ENCODE peak calls at places on chromosomes 7 and 10, in six cellular contexts. L is H1, Z is uterus, R is upper lobe of left lung, S is fibroblast of lung, E is tibial nerve. A is an unnamed sample.

GRCh38 chr10:45470098-45471012 is 96.3 kb downstream of the ALOX5 start:
- DNase-seq in L (no peak), Z (no peak), R (no peak), S (peak; percentile 87), E (no peak), A (no peak)

GRCh38 chr10:31762306-31762705 is 166.3 kb downstream of the ARHGAP12 start:
- DNase-seq in L (no peak), Z (no peak), R (no peak), S (no peak), E (no peak), A (no peak)

GRCh38 chr10:110363572-110364411 is 59.1 kb upstream of the SMNDC1 start:
- DNase-seq in L (no peak), Z (no peak), R (no peak), S (no peak), E (no peak), A (no peak)

GRCh38 chr10:44858017-44858371 is 53.1 kb upstream of the TMEM72 start:
- DNase-seq in L (no peak), Z (no peak), R (no peak), S (no peak), E (no peak), A (no peak)

GRCh38 chr10:64558094-64558870 is 1037.1 kb downstream of the REEP3 start:
- DNase-seq in L (no peak), Z (no peak), R (no peak), S (no peak), E (no peak), A (no peak)

GRCh38 chr7:52168085-52168484 is 851.5 kb upstream of the COBL start:
- DNase-seq in L (peak; percentile 21), Z (no peak), R (no peak), S (no peak), E (no peak), A (no peak)

GRCh38 chr7:18724311-18724710 is 228.8 kb downstream of the HDAC9 start:
- DNase-seq in L (no peak), Z (no peak), R (no peak), S (peak; percentile 7), E (no peak), A (no peak)

GRCh38 chr10:47396311-47396717 is 12.2 kb upstream of the ZNF488 start:
- DNase-seq in L (no peak), Z (no peak), R (no peak), S (peak; percentile 15), E (no peak), A (no peak)

GRCh38 chr7:36852017-36852416 is 127.7 kb upstream of the AOAH start:
- DNase-seq in L (no peak), Z (no peak), R (no peak), S (no peak), E (no peak), A (no peak)

GRCh38 chr7:132077986-132078385 is 498.3 kb downstream of the PLXNA4 start:
- DNase-seq in L (no peak), Z (peak; percentile 56), R (no peak), S (peak; percentile 57), E (no peak), A (no peak)

GRCh38 chr7:17095001-17095574 is 203.4 kb upstream of the AHR start:
- DNase-seq in L (no peak), Z (no peak), R (peak; percentile 48), S (peak; percentile 89), E (peak; percentile 16), A (no peak)

GRCh38 chr10:13705526-13706169 is 118.9 kb downstream of the PRPF18 start:
- DNase-seq in L (no peak), Z (no peak), R (no peak), S (peak; percentile 44), E (no peak), A (no peak)

GRCh38 chr7:158015403-158016116 is 572.1 kb downstream of the PTPRN2 start:
- DNase-seq in L (no peak), Z (no peak), R (peak; percentile 18), S (no peak), E (no peak), A (no peak)

GRCh38 chr7:16026253-16027020 is 340.0 kb upstream of the MEOX2 start:
- DNase-seq in L (no peak), Z (no peak), R (no peak), S (peak; percentile 74), E (peak; percentile 22), A (no peak)

GRCh38 chr10:86536294-86536861 is 14.8 kb upstream of the WAPL start:
- DNase-seq in L (no peak), Z (no peak), R (no peak), S (no peak), E (no peak), A (no peak)

GRCh38 chr10:87635498-87636312 is 24.0 kb upstream of the PAPSS2 start:
- DNase-seq in L (no peak), Z (no peak), R (peak; percentile 61), S (peak; percentile 85), E (no peak), A (no peak)

GRCh38 chr10:125411724-125412123 is 251.4 kb upstream of the CTBP2 start:
- DNase-seq in L (no peak), Z (no peak), R (no peak), S (peak; percentile 93), E (no peak), A (no peak)

GRCh38 chr7:6178273-6179029 is 94.0 kb downstream of the CYTH3 start:
- DNase-seq in L (no peak), Z (no peak), R (no peak), S (no peak), E (no peak), A (no peak)

GRCh38 chr10:35487336-35488034 is 117.7 kb upstream of the GJD4 start:
- DNase-seq in L (no peak), Z (no peak), R (no peak), S (peak; percentile 57), E (no peak), A (no peak)

GRCh38 chr10:35456175-35456574 is 119.9 kb downstream of the CCNY start:
- DNase-seq in L (no peak), Z (no peak), R (no peak), S (no peak), E (no peak), A (no peak)

GRCh38 chr7:3949226-3949625 is 648.2 kb downstream of the SDK1 start:
- DNase-seq in L (no peak), Z (no peak), R (no peak), S (no peak), E (no peak), A (no peak)

GRCh38 chr7:150663802-150664494 is 21.6 kb upstream of the GIMAP2 start:
- DNase-seq in L (no peak), Z (no peak), R (no peak), S (no peak), E (no peak), A (no peak)

GRCh38 chr10:26987851-26988250 is 112.4 kb downstream of the ANKRD26 start:
- DNase-seq in L (no peak), Z (no peak), R (no peak), S (no peak), E (no peak), A (no peak)

GRCh38 chr10:34742456-34742855 is 72.6 kb downstream of the PARD3 start:
- DNase-seq in L (no peak), Z (no peak), R (no peak), S (peak; percentile 59), E (no peak), A (no peak)

GRCh38 chr10:1736972-1737221 is 428 bp downstream of the ADARB2 start:
- DNase-seq in L (no peak), Z (no peak), R (no peak), S (no peak), E (no peak), A (no peak)
- H3K4me1 ChIP-seq in L (no peaks in the 10 kb centered on the region), Z (peaks cover 8% of the 10 kb centered on the region), R (peaks cover 15% of the 10 kb centered on the region), S (no peaks in the 10 kb centered on the region), E (peaks cover 6% of the 10 kb centered on the region), A (peaks cover 44% of the 10 kb centered on the region)

DNA sequence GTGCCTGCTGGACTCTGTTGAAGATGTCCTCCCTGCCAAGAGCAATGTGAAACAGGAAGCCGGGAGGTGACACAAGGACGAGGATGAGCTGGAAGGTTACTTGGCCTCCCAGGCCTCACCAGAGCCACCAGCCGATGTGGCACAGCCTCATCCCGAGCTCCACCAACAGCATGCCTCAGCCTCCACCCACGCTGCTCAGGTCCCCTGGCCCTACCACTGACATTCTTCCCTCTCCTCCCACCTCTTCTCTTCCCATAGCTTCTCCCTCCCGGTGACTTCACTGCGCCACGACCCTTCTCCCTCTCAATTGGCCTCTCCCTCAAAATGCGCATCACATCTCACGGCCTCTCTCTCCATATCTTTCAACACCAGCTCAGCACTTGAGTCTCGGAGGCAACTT is 249.9 kb downstream of the SKAP2 start:
- DNase-seq in L (no peak), Z (no peak), R (no peak), S (no peak), E (no peak), A (no peak)
- H3K36me3 ChIP-seq in L (no peaks in the 10 kb centered on the region), Z (no peaks in the 10 kb centered on the region), R (no peaks in the 10 kb centered on the region), S (no peaks in the 10 kb centered on the region), E (no peaks in the 10 kb centered on the region), A (no peaks in the 10 kb centered on the region)

GRCh38 chr7:55065511-55066229 is 46.9 kb downstream of the EGFR start:
- DNase-seq in L (no peak), Z (peak; percentile 48), R (no peak), S (peak; percentile 94), E (no peak), A (no peak)
- H3K4me1 ChIP-seq in L (no peaks in the 10 kb centered on the region), Z (no peaks in the 10 kb centered on the region), R (peaks cover 16% of the 10 kb centered on the region), S (peaks cover 49% of the 10 kb centered on the region), E (peaks cover 15% of the 10 kb centered on the region), A (peaks cover 72% of the 10 kb centered on the region)

GRCh38 chr7:73610105-73610504 is 14.2 kb downstream of the MLXIPL start:
- DNase-seq in L (no peak), Z (no peak), R (no peak), S (no peak), E (no peak), A (no peak)

GRCh38 chr7:73611017-73611555 is 13.2 kb downstream of the MLXIPL start:
- DNase-seq in L (no peak), Z (no peak), R (no peak), S (no peak), E (no peak), A (no peak)

GRCh38 chr7:73615886-73616285 is 8.4 kb downstream of the MLXIPL start:
- DNase-seq in L (no peak), Z (no peak), R (no peak), S (no peak), E (no peak), A (no peak)

GRCh38 chr7:73613954-73614735 is 10.2 kb downstream of the MLXIPL start:
- DNase-seq in L (no peak), Z (no peak), R (no peak), S (peak; percentile 25), E (no peak), A (no peak)

DNA sequence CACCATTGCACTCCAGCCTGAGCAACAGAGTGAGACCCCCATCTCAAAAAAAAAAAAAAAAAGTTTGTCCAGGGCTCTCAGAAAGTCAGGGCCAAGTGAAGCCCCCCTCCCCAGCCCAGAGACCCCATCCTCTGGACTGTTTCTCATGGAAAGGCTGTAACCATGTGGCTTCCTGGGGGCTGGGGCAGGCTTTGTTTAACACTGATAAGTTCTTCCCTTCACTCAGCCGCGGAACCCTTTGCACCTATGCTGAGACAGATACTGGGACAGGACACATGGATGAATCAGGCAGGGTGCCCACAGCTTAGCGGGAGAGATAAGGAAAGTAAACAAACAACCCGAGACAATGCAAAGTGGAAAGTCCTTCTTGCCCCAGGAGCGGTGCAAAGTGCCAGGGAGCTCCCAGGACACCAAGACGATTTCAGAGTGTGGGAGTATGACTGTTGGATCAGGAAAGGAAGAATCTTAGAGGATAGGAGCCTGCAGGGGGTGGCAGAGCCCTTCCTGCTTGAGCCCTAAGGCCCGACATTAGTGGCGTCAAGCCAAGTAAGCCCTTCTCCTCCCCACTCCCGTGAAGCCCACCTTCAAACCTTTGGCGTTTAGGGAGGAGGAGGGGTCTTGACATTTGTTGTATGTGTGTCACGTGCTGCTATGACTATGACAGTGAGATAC is 11.6 kb downstream of the MLXIPL start:
- DNase-seq in L (no peak), Z (no peak), R (no peak), S (peak; percentile 25), E (no peak), A (no peak)
- H3K36me3 ChIP-seq in L (no peaks in the 10 kb centered on the region), Z (no peaks in the 10 kb centered on the region), R (no peaks in the 10 kb centered on the region), S (no peaks in the 10 kb centered on the region), E (no peaks in the 10 kb centered on the region), A (no peaks in the 10 kb centered on the region)

GRCh38 chr7:50674896-50675835 is 107.5 kb downstream of the GRB10 start:
- DNase-seq in L (no peak), Z (no peak), R (no peak), S (no peak), E (no peak), A (no peak)
- H3K4me1 ChIP-seq in L (no peaks in the 10 kb centered on the region), Z (no peaks in the 10 kb centered on the region), R (peaks cover 17% of the 10 kb centered on the region), S (no peaks in the 10 kb centered on the region), E (peaks cover 8% of the 10 kb centered on the region), A (peaks cover 29% of the 10 kb centered on the region)